ENCODE peak calls at places on chromosomes 2 and 18, in five cellular contexts. P is NCI-H2081 treated with DMSO at 0.1 percent for 48 hours; X is SIG-M5; Y is naive thymus-derived CD4-positive, alpha-beta T cell; E is A549. Z is an unnamed sample.

GRCh38 chr18:10965104-10965503 is 184.3 kb downstream of the PIEZO2 start:
- DNase-seq in P (no peak), X (no peak), Y (no peak), E (no peak), Z (no peak)

GRCh38 chr18:62198259-62198658 is 11.2 kb downstream of the RELCH start:
- DNase-seq in P (no peak), X (no peak), Y (no peak), E (no peak), Z (no peak)

GRCh38 chr2:187055463-187055862 is 206.5 kb upstream of the ZSWIM2 start:
- DNase-seq in P (no peak), X (no peak), Y (no peak), E (no peak), Z (no peak)

GRCh38 chr2:55518846-55519167 is 711 bp upstream of the CFAP36 start:
- DNase-seq in P (peak), X (no peak), Y (no peak), E (no peak), Z (no peak)

GRCh38 chr2:73259704-73260337 is 24.5 kb downstream of the FBXO41 start:
- DNase-seq in P (no peak), X (no peak), Y (no peak), E (no peak), Z (no peak)

GRCh38 chr2:70887550-70888229 is 48.0 kb upstream of the ATP6V1B1 start:
- DNase-seq in P (no peak), X (no peak), Y (peak), E (peak), Z (no peak)

GRCh38 chr2:214310319-214310718 is 100.5 kb upstream of the VWC2L start:
- DNase-seq in P (no peak), X (no peak), Y (no peak), E (peak), Z (no peak)

GRCh38 chr2:189179607-189179979 is at the start of gene COL5A2:
- DNase-seq in P (no peak), X (no peak), Y (no peak), E (peak), Z (no peak)

GRCh38 chr2:24492283-24493272 is 1.5 kb downstream of the NCOA1 start:
- DNase-seq in P (no peak), X (no peak), Y (no peak), E (no peak), Z (no peak)

GRCh38 chr2:231590614-231591013 is 2.0 kb upstream of the TEX44 start:
- DNase-seq in P (no peak), X (no peak), Y (no peak), E (no peak), Z (no peak)

GRCh38 chr2:112942654-112943002 is 31.7 kb downstream of the IL37 start:
- DNase-seq in P (no peak), X (no peak), Y (no peak), E (no peak), Z (no peak)

GRCh38 chr18:31162825-31163435 is at the start of gene DSC1:
- DNase-seq in P (no peak), X (no peak), Y (no peak), E (no peak), Z (no peak)

GRCh38 chr2:239793851-239794250 is 231.3 kb downstream of the NDUFA10 start:
- DNase-seq in P (no peak), X (no peak), Y (peak), E (no peak), Z (no peak)

GRCh38 chr2:96150791-96151594 is 5.8 kb upstream of the DUSP2 start:
- DNase-seq in P (no peak), X (no peak), Y (no peak), E (no peak), Z (no peak)

GRCh38 chr2:84807063-84807485 is 73.8 kb downstream of the TRABD2A start:
- DNase-seq in P (no peak), X (no peak), Y (no peak), E (peak), Z (no peak)

GRCh38 chr18:24428709-24429108 is 2.2 kb downstream of the IMPACT start:
- DNase-seq in P (no peak), X (no peak), Y (no peak), E (no peak), Z (no peak)

GRCh38 chr2:134293719-134294537 is 40.1 kb downstream of the MGAT5 start:
- DNase-seq in P (no peak), X (no peak), Y (no peak), E (no peak), Z (no peak)

GRCh38 chr2:196336715-196337617 is 165.6 kb upstream of the STK17B start:
- DNase-seq in P (no peak), X (no peak), Y (no peak), E (peak), Z (peak)

GRCh38 chr2:117714761-117715160 is 99.7 kb upstream of the DDX18 start:
- DNase-seq in P (no peak), X (no peak), Y (no peak), E (no peak), Z (no peak)

GRCh38 chr2:51153236-51153635 is 121.3 kb upstream of the NRXN1 start:
- DNase-seq in P (no peak), X (no peak), Y (no peak), E (no peak), Z (no peak)

GRCh38 chr18:79513381-79514081 is 117.8 kb downstream of the NFATC1 start:
- DNase-seq in P (no peak), X (no peak), Y (peak), E (no peak), Z (no peak)

GRCh38 chr18:25310045-25310444 is 41.9 kb downstream of the ZNF521 start:
- DNase-seq in P (no peak), X (no peak), Y (no peak), E (no peak), Z (peak)

GRCh38 chr18:995641-996040 is 91.0 kb downstream of the ADCYAP1 start:
- DNase-seq in P (no peak), X (no peak), Y (no peak), E (no peak), Z (no peak)

GRCh38 chr2:24919977-24920812 is at the start of gene ADCY3:
- DNase-seq in P (no peak), X (no peak), Y (peak), E (peak), Z (peak)

GRCh38 chr2:155145758-155146229 is 447.3 kb downstream of the KCNJ3 start:
- DNase-seq in P (peak), X (no peak), Y (no peak), E (no peak), Z (no peak)

GRCh38 chr18:75408554-75409506 is 18.7 kb downstream of the SMIM21 start:
- DNase-seq in P (no peak), X (no peak), Y (peak), E (peak), Z (no peak)

GRCh38 chr2:85988210-85988913 is 99.6 kb upstream of the ST3GAL5 start:
- DNase-seq in P (no peak), X (no peak), Y (no peak), E (no peak), Z (no peak)

GRCh38 chr2:180983468-180984388 is 3.3 kb downstream of the UBE2E3 start:
- DNase-seq in P (peak), X (no peak), Y (no peak), E (peak), Z (peak)

GRCh38 chr2:70006447-70006784 is 45.0 kb upstream of the ASPRV1 start:
- DNase-seq in P (no peak), X (no peak), Y (no peak), E (no peak), Z (no peak)